ENCODE peak calls at places on chromosomes 1 and 21, in nine cellular contexts. X, N, G, P, Q, O, D, S and E are unnamed samples.

GRCh38 chr21:16192900-16193299 is 463.1 kb downstream of the USP25 start:
- DNase-seq in S (no peak), N (no peak), D (peak), G (no peak), O (peak), X (no peak), Q (peak), P (peak), E (peak)

GRCh38 chr1:228471762-228472398 is 15.3 kb upstream of the RNF187 start:
- DNase-seq in P (peak), N (no peak), X (no peak), Q (peak), D (no peak), G (no peak), O (peak), S (no peak), E (peak)

GRCh38 chr1:232952514-232953175 is 2.2 kb downstream of the NTPCR start:
- DNase-seq in S (no peak), N (peak), X (peak), Q (peak), G (peak), O (peak), P (peak), D (peak), E (peak)

GRCh38 chr1:192609110-192610079 is 26.6 kb upstream of the RGS13 start:
- DNase-seq in D (no peak), O (no peak), G (peak), S (no peak), Q (no peak), P (no peak), N (no peak), X (peak), E (no peak)

GRCh38 chr1:1826356-1827088 is 48.3 kb upstream of the NADK start:
- DNase-seq in P (no peak), D (no peak), N (no peak), O (no peak), G (no peak), X (no peak), Q (no peak), S (no peak), E (no peak)

GRCh38 chr21:45002381-45003204 is 62.8 kb downstream of the SLX9 start:
- DNase-seq in N (peak), X (peak), P (no peak), G (peak), D (no peak), O (no peak), S (no peak), Q (no peak), E (no peak)

GRCh38 chr1:198155253-198155652 is 1.5 kb upstream of the NEK7 start:
- DNase-seq in D (peak), N (no peak), S (no peak), O (peak), P (peak), G (no peak), Q (peak), X (no peak), E (peak)

GRCh38 chr1:53467391-53467790 is 8.2 kb downstream of the DMRTB1 start:
- DNase-seq in D (no peak), G (no peak), O (no peak), Q (no peak), N (no peak), P (no peak), S (no peak), X (no peak), E (no peak)

GRCh38 chr1:95407146-95407863 is 173.3 kb downstream of the RWDD3 start:
- DNase-seq in P (no peak), X (no peak), N (peak), Q (no peak), S (no peak), G (no peak), O (no peak), D (no peak), E (no peak)

GRCh38 chr21:31711745-31712144 is 20.2 kb downstream of the SCAF4 start:
- DNase-seq in S (no peak), P (no peak), D (no peak), N (no peak), Q (no peak), G (no peak), O (no peak), X (no peak), E (no peak)

GRCh38 chr1:15702722-15703550 is 18.8 kb downstream of the PLEKHM2 start:
- DNase-seq in O (peak), N (no peak), Q (peak), D (peak), G (no peak), P (no peak), X (peak), S (no peak), E (peak)

GRCh38 chr1:196056966-196057365 is 551.3 kb downstream of the KCNT2 start:
- DNase-seq in G (no peak), P (no peak), D (no peak), N (peak), X (no peak), O (no peak), Q (no peak), S (no peak), E (no peak)

GRCh38 chr1:177431123-177431522 is 260.4 kb downstream of the BRINP2 start:
- DNase-seq in D (no peak), X (no peak), P (no peak), N (no peak), O (no peak), G (no peak), Q (no peak), S (no peak), E (no peak)

GRCh38 chr1:177429234-177429633 is 258.5 kb downstream of the BRINP2 start:
- DNase-seq in D (no peak), P (no peak), N (no peak), G (no peak), O (no peak), S (no peak), Q (no peak), X (no peak), E (peak)

DNA sequence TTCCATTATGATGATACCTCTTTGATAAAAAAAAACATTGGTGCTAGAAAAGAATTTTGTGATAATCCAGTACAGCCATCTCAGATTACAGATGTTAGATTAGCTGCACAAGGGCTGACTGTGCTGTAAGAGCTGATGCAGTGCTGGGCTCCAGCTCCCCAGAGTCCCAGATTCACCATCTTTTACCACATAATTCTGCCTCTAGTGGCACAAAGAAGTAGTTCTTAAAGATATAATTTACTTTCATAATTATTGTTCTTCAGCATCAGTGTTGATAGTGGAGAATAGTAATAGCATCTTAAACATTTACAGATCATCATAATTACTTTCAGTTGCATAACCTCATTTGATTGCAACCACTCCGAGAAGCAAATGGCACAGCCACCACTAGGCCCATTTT is 262.1 kb downstream of the BRINP2 start:
- DNase-seq in S (no peak), P (peak), Q (peak), X (no peak), G (no peak), N (no peak), D (no peak), O (peak), E (peak)
- TF ChIP-seq CTCF in S (no peak), P (peak), Q (peak), X (peak), G (no peak), N (peak), D (peak), O (peak), E (peak)

GRCh38 chr1:169548312-169548711 is 38.0 kb downstream of the F5 start:
- DNase-seq in O (no peak), N (no peak), G (no peak), P (no peak), S (no peak), Q (no peak), X (no peak), D (no peak), E (no peak)

GRCh38 chr1:169545472-169545871 is 40.8 kb downstream of the F5 start:
- DNase-seq in D (no peak), N (no peak), G (no peak), S (no peak), O (no peak), Q (no peak), P (no peak), X (no peak), E (no peak)

GRCh38 chr1:169546087-169546995 is 39.9 kb downstream of the F5 start:
- DNase-seq in D (peak), P (peak), Q (peak), X (peak), G (peak), N (peak), O (peak), S (peak), E (peak)

DNA sequence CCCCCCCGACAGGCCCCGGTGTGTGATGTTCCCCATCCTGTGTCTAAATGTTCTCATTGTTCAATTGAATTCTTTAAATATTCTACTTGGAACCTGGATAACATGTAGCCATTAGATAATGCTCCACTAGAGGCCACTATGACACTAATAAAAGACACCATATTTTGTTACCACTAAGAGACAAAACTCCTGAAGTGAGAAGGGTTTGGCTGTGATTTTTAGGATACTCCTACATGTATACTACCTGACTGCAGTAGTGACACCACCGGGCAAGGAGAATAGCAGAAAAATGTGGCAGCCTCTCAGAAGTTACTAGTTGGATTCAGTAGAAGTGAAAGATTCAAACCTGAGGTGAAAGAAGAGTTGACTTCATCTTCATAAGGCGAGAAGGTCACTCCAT is 36.0 kb downstream of the F5 start:
- DNase-seq in G (no peak), P (peak), Q (peak), S (peak), D (peak), O (peak), N (no peak), X (no peak), E (peak)
- TF ChIP-seq CTCF in G (peak), P (peak), Q (peak), S (no peak), D (peak), O (peak), N (peak), X (peak), E (peak)

GRCh38 chr1:59146651-59147358 is 150.1 kb upstream of the FGGY start:
- DNase-seq in Q (peak), X (peak), O (peak), N (peak), D (peak), G (peak), S (no peak), P (peak), E (no peak)
- TF ChIP-seq CTCF in Q (peak), X (no peak), O (no peak), N (no peak), D (no peak), G (peak), S (no peak), P (peak), E (no peak)

GRCh38 chr1:115237023-115237422 is 101.0 kb downstream of the NGF start:
- DNase-seq in O (no peak), X (no peak), D (no peak), G (no peak), S (no peak), N (no peak), P (no peak), Q (no peak), E (no peak)
- TF ChIP-seq CTCF in O (no peak), X (no peak), D (no peak), G (no peak), S (no peak), N (no peak), P (no peak), Q (no peak), E (no peak)

GRCh38 chr1:239630767-239631166 is 244.4 kb downstream of the CHRM3 start:
- DNase-seq in D (no peak), S (no peak), P (no peak), Q (no peak), G (no peak), N (no peak), O (no peak), X (no peak), E (no peak)
- TF ChIP-seq CTCF in D (no peak), S (no peak), P (no peak), Q (no peak), G (no peak), N (no peak), O (no peak), X (no peak), E (no peak)